ENCODE peak calls at places on chromosomes 2 and 18, in nine cellular contexts. U, Q, P, D, B, T, C, S and L are unnamed samples.

GRCh38 chr18:13480856-13481255 is 245.5 kb downstream of the FAM210A start:
- DNase-seq in U (peak), Q (no peak), P (no peak), D (no peak), B (no peak), T (no peak), C (no peak), S (no peak), L (no peak)

GRCh38 chr2:106863387-106863786 is 22.6 kb downstream of the ST6GAL2 start:
- DNase-seq in U (no peak), Q (no peak), P (no peak), D (no peak), B (no peak), T (no peak), C (no peak), S (no peak), L (no peak)

GRCh38 chr2:120134263-120134662 is 88.9 kb downstream of the TMEM185B start:
- DNase-seq in U (no peak), Q (no peak), P (no peak), D (peak), B (no peak), T (no peak), C (no peak), S (no peak), L (peak)

GRCh38 chr2:167144179-167144898 is 256.1 kb downstream of the XIRP2 start:
- DNase-seq in U (no peak), Q (no peak), P (no peak), D (no peak), B (no peak), T (no peak), C (no peak), S (no peak), L (no peak)

GRCh38 chr2:32061973-32062861 is 1.1 kb upstream of the SPAST start:
- DNase-seq in U (peak), Q (peak), P (peak), D (no peak), B (no peak), T (no peak), C (peak), S (no peak), L (peak)

GRCh38 chr2:219560037-219560892 is 11.1 kb downstream of the OBSL1 start:
- DNase-seq in U (no peak), Q (no peak), P (no peak), D (peak), B (no peak), T (no peak), C (no peak), S (no peak), L (no peak)

GRCh38 chr2:28311660-28312249 is 80.9 kb upstream of the FOSL2 start:
- DNase-seq in U (no peak), Q (no peak), P (no peak), D (no peak), B (peak), T (no peak), C (no peak), S (no peak), L (no peak)

GRCh38 chr2:44934962-44935853 is 6.3 kb upstream of the SIX3 start:
- DNase-seq in U (no peak), Q (no peak), P (no peak), D (no peak), B (no peak), T (no peak), C (no peak), S (no peak), L (peak)

GRCh38 chr2:85396531-85397470 is 13.4 kb downstream of the CAPG start:
- DNase-seq in U (no peak), Q (no peak), P (no peak), D (no peak), B (no peak), T (peak), C (peak), S (no peak), L (no peak)

GRCh38 chr2:20928617-20929016 is 105.7 kb upstream of the LDAH start:
- DNase-seq in U (no peak), Q (no peak), P (no peak), D (no peak), B (no peak), T (no peak), C (no peak), S (no peak), L (no peak)

GRCh38 chr2:62956646-62957045 is 94.0 kb upstream of the OTX1 start:
- DNase-seq in U (no peak), Q (no peak), P (no peak), D (no peak), B (no peak), T (no peak), C (no peak), S (no peak), L (no peak)

GRCh38 chr2:97742381-97742847 is 29.0 kb downstream of the ZAP70 start:
- DNase-seq in U (no peak), Q (no peak), P (no peak), D (no peak), B (no peak), T (no peak), C (no peak), S (no peak), L (peak)

GRCh38 chr18:63402246-63403164 is 19.8 kb downstream of the VPS4B start:
- DNase-seq in U (no peak), Q (no peak), P (no peak), D (no peak), B (no peak), T (no peak), C (no peak), S (no peak), L (no peak)

GRCh38 chr2:203928849-203929248 is 7.7 kb upstream of the ICOS start:
- DNase-seq in U (no peak), Q (no peak), P (no peak), D (no peak), B (no peak), T (no peak), C (no peak), S (no peak), L (no peak)

GRCh38 chr2:112187805-112188596 is 49.8 kb downstream of the FBLN7 start:
- DNase-seq in U (peak), Q (no peak), P (no peak), D (no peak), B (peak), T (no peak), C (no peak), S (no peak), L (peak)

GRCh38 chr2:86223098-86223681 is 23.9 kb downstream of the MRPL35 start:
- DNase-seq in U (peak), Q (peak), P (no peak), D (no peak), B (no peak), T (no peak), C (no peak), S (no peak), L (no peak)

GRCh38 chr2:132275396-132275795 is 113.6 kb upstream of the ANKRD30BL start:
- DNase-seq in U (no peak), Q (no peak), P (no peak), D (no peak), B (no peak), T (no peak), C (no peak), S (no peak), L (no peak)

GRCh38 chr2:108575132-108575966 is 41.1 kb downstream of the LIMS1 start:
- DNase-seq in U (no peak), Q (no peak), P (no peak), D (no peak), B (no peak), T (no peak), C (no peak), S (peak), L (no peak)

GRCh38 chr2:225002039-225002655 is 40.1 kb downstream of the DOCK10 start:
- DNase-seq in U (peak), Q (no peak), P (no peak), D (peak), B (no peak), T (no peak), C (peak), S (peak), L (peak)

GRCh38 chr2:127154985-127155650 is 48.2 kb upstream of the BIN1 start:
- DNase-seq in U (no peak), Q (peak), P (no peak), D (no peak), B (no peak), T (no peak), C (no peak), S (no peak), L (no peak)

GRCh38 chr18:62281684-62282083 is 43.4 kb upstream of the TNFRSF11A start:
- DNase-seq in U (no peak), Q (no peak), P (no peak), D (no peak), B (no peak), T (no peak), C (no peak), S (no peak), L (peak)

GRCh38 chr2:40281021-40281940 is 170.6 kb downstream of the SLC8A1 start:
- DNase-seq in U (no peak), Q (no peak), P (no peak), D (no peak), B (no peak), T (no peak), C (peak), S (peak), L (no peak)

GRCh38 chr2:116754371-116755101 is 1060.0 kb upstream of the DDX18 start:
- DNase-seq in U (no peak), Q (no peak), P (no peak), D (no peak), B (no peak), T (no peak), C (no peak), S (no peak), L (no peak)

GRCh38 chr18:62885804-62886203 is 170.5 kb downstream of the PHLPP1 start:
- DNase-seq in U (no peak), Q (no peak), P (no peak), D (no peak), B (no peak), T (no peak), C (no peak), S (no peak), L (no peak)

GRCh38 chr2:9844036-9844483 is 786 bp downstream of the TAF1B start:
- DNase-seq in U (no peak), Q (no peak), P (no peak), D (no peak), B (no peak), T (no peak), C (no peak), S (no peak), L (no peak)

GRCh38 chr2:215830313-215830712 is 183.0 kb downstream of the MREG start:
- DNase-seq in U (peak), Q (peak), P (no peak), D (no peak), B (peak), T (no peak), C (peak), S (no peak), L (peak)
- TF ChIP-seq CTCF in U (no peak), Q (no peak), P (no peak), D (no peak), B (no peak), T (no peak), C (no peak), S (no peak), L (no peak)

DNA sequence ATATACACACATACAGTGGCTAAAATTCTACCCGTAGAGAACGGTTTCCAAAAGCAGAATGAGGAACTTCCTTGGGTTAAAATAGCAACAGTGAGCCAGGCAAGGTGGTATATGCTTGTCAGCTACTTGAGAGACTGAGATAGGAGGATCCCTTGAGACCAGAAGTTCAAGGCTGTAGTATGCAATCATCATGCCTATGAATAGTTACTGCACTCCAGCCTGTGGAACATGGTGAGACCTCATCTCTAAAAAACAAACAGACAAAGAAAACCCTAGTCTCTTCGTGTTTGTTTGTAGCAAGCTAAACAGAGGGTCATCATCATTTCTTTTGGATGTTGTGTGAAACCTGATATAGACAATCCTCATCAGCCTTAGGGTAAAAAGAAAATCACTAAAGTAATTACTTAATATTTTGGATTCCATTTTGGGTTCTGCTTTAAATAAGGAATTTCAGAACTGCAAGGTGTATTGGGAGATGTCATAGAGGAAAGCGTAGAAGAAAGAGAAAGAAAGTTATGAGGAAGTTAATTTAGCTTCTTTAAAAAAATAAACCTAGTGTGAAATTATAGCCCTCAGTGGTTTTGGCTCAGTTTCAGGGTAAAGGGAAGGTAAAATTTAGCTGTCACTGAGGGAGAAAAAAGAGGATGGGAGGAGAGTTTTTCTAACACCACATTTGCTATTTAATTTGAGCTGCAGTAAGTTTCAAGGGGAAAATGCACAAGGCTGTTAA is 46.5 kb downstream of the PLEK start:
- DNase-seq in U (no peak), Q (no peak), P (no peak), D (no peak), B (no peak), T (no peak), C (no peak), S (peak), L (peak)
- TF ChIP-seq POLR2A in U (no peak), Q (no peak), P (no peak), D (no peak), B (no peak), T (no peak), C (no peak), S (no peak), L (no peak)

GRCh38 chr2:95379616-95379925 is 22.9 kb upstream of the FAHD2A start:
- DNase-seq in U (no peak), Q (no peak), P (no peak), D (peak), B (no peak), T (peak), C (no peak), S (no peak), L (no peak)
- TF ChIP-seq CTCF in U (peak), Q (no peak), P (no peak), D (no peak), B (no peak), T (no peak), C (no peak), S (peak), L (peak)

GRCh38 chr2:147843421-147843863 is 1.4 kb upstream of the ACVR2A start:
- DNase-seq in U (no peak), Q (no peak), P (no peak), D (no peak), B (no peak), T (no peak), C (no peak), S (no peak), L (no peak)

GRCh38 chr2:147846382-147847081 is 1.7 kb downstream of the ACVR2A start:
- DNase-seq in U (no peak), Q (no peak), P (no peak), D (no peak), B (no peak), T (no peak), C (no peak), S (no peak), L (no peak)

GRCh38 chr2:147844691-147845607 is at the start of gene ACVR2A:
- DNase-seq in U (peak), Q (peak), P (peak), D (peak), B (no peak), T (no peak), C (peak), S (peak), L (peak)

GRCh38 chr2:147845608-147846002 is 776 bp downstream of the ACVR2A start:
- DNase-seq in U (no peak), Q (no peak), P (no peak), D (no peak), B (no peak), T (no peak), C (no peak), S (no peak), L (no peak)

GRCh38 chr2:147843864-147844690 is 752 bp upstream of the ACVR2A start:
- DNase-seq in U (peak), Q (peak), P (peak), D (peak), B (peak), T (peak), C (peak), S (no peak), L (peak)
- TF ChIP-seq POLR2A in U (peak), Q (peak), P (peak), D (peak), B (no peak), T (no peak), C (peak), S (peak), L (peak)

GRCh38 chr2:26316041-26316440 is 29.9 kb upstream of the SELENOI start:
- DNase-seq in U (no peak), Q (no peak), P (no peak), D (peak), B (no peak), T (no peak), C (no peak), S (no peak), L (peak)
- TF ChIP-seq CTCF in U (no peak), Q (no peak), P (no peak), D (peak), B (no peak), T (no peak), C (no peak), S (no peak), L (peak)

GRCh38 chr2:36355157-36355889 is at the start of gene CRIM1:
- DNase-seq in U (peak), Q (peak), P (peak), D (peak), B (peak), T (peak), C (peak), S (no peak), L (peak)
- TF ChIP-seq POLR2A in U (peak), Q (peak), P (peak), D (peak), B (peak), T (no peak), C (peak), S (peak), L (no peak)

GRCh38 chr2:155266579-155266978 is 568.1 kb downstream of the KCNJ3 start:
- DNase-seq in U (no peak), Q (no peak), P (no peak), D (no peak), B (no peak), T (no peak), C (no peak), S (no peak), L (peak)
- TF ChIP-seq CTCF in U (no peak), Q (no peak), P (no peak), D (no peak), B (no peak), T (no peak), C (no peak), S (peak), L (peak)

GRCh38 chr2:201780674-201781582 is at the start of gene ALS2:
- DNase-seq in U (peak), Q (peak), P (peak), D (peak), B (peak), T (peak), C (peak), S (peak), L (peak)
- TF ChIP-seq POLR2A in U (peak), Q (peak), P (peak), D (peak), B (no peak), T (peak), C (no peak), S (peak), L (peak)

GRCh38 chr2:47022399-47022798 is 106.8 kb upstream of the MCFD2 start:
- DNase-seq in U (no peak), Q (no peak), P (no peak), D (no peak), B (no peak), T (no peak), C (no peak), S (no peak), L (no peak)
- TF ChIP-seq CTCF in U (no peak), Q (no peak), P (no peak), D (no peak), B (no peak), T (no peak), C (no peak), S (no peak), L (no peak)